ENCODE peak calls at places on chromosomes 7 and 10, in ten cellular contexts. One of them, this sample, is unnamed.

GRCh38 chr10:47076949-47077348 is 165.7 kb downstream of the PTPN20 start:
- DNase-seq in NAMALWA: no peak
- DNase-seq in T1000: no peak
- DNase-seq in C1 segment of cervical spinal cord: no peak
- DNase-seq in anterior cingulate cortex: no peak
- DNase-seq in HEK293T: no peak
- DNase-seq in iris pigment epithelial cell: no peak
- DNase-seq in brain microvascular endothelial cell: no peak
- DNase-seq in endothelial cell: no peak
- DNase-seq in colonic mucosa: no peak
- DNase-seq in this sample: peak

GRCh38 chr10:59808896-59809643 is 55.8 kb upstream of the MRLN start:
- DNase-seq in T1000: no peak
- DNase-seq in brain microvascular endothelial cell: peak
- DNase-seq in colonic mucosa: peak
- DNase-seq in iris pigment epithelial cell: peak
- DNase-seq in endothelial cell: peak
- DNase-seq in anterior cingulate cortex: peak
- DNase-seq in HEK293T: peak
- DNase-seq in C1 segment of cervical spinal cord: peak
- DNase-seq in NAMALWA: peak
- DNase-seq in this sample: no peak

GRCh38 chr7:29569648-29570047 is 6.0 kb downstream of the PRR15 start:
- DNase-seq in iris pigment epithelial cell: no peak
- DNase-seq in brain microvascular endothelial cell: no peak
- DNase-seq in C1 segment of cervical spinal cord: no peak
- DNase-seq in anterior cingulate cortex: no peak
- DNase-seq in NAMALWA: no peak
- DNase-seq in HEK293T: no peak
- DNase-seq in colonic mucosa: no peak
- DNase-seq in endothelial cell: no peak
- DNase-seq in T1000: no peak
- DNase-seq in this sample: no peak

GRCh38 chr10:59625842-59626522 is 83.7 kb downstream of the SLC16A9 start:
- DNase-seq in anterior cingulate cortex: no peak
- DNase-seq in colonic mucosa: peak
- DNase-seq in T1000: peak
- DNase-seq in HEK293T: peak
- DNase-seq in endothelial cell: peak
- DNase-seq in C1 segment of cervical spinal cord: peak
- DNase-seq in iris pigment epithelial cell: peak
- DNase-seq in brain microvascular endothelial cell: peak
- DNase-seq in NAMALWA: peak
- DNase-seq in this sample: no peak

GRCh38 chr7:55493416-55493815 is 78.9 kb downstream of the VOPP1 start:
- DNase-seq in HEK293T: no peak
- DNase-seq in iris pigment epithelial cell: no peak
- DNase-seq in T1000: no peak
- DNase-seq in C1 segment of cervical spinal cord: no peak
- DNase-seq in NAMALWA: no peak
- DNase-seq in anterior cingulate cortex: no peak
- DNase-seq in colonic mucosa: no peak
- DNase-seq in endothelial cell: no peak
- DNase-seq in brain microvascular endothelial cell: no peak
- DNase-seq in this sample: no peak

GRCh38 chr10:51651063-51651462 is 48.3 kb downstream of the CSTF2T start:
- DNase-seq in HEK293T: no peak
- DNase-seq in T1000: no peak
- DNase-seq in iris pigment epithelial cell: peak
- DNase-seq in NAMALWA: no peak
- DNase-seq in colonic mucosa: no peak
- DNase-seq in anterior cingulate cortex: no peak
- DNase-seq in endothelial cell: no peak
- DNase-seq in C1 segment of cervical spinal cord: no peak
- DNase-seq in brain microvascular endothelial cell: no peak
- DNase-seq in this sample: no peak

GRCh38 chr10:58674260-58674659 is 161.6 kb downstream of the BICC1 start:
- DNase-seq in C1 segment of cervical spinal cord: no peak
- DNase-seq in HEK293T: no peak
- DNase-seq in colonic mucosa: no peak
- DNase-seq in anterior cingulate cortex: no peak
- DNase-seq in T1000: no peak
- DNase-seq in iris pigment epithelial cell: peak
- DNase-seq in brain microvascular endothelial cell: peak
- DNase-seq in NAMALWA: no peak
- DNase-seq in endothelial cell: no peak
- DNase-seq in this sample: no peak

GRCh38 chr10:73887038-73888015 is 13.0 kb upstream of the CAMK2G start:
- DNase-seq in endothelial cell: peak
- DNase-seq in colonic mucosa: peak
- DNase-seq in T1000: peak
- DNase-seq in iris pigment epithelial cell: peak
- DNase-seq in HEK293T: no peak
- DNase-seq in NAMALWA: no peak
- DNase-seq in brain microvascular endothelial cell: peak
- DNase-seq in C1 segment of cervical spinal cord: peak
- DNase-seq in anterior cingulate cortex: peak
- DNase-seq in this sample: peak

GRCh38 chr10:75398630-75399460 is 2.7 kb downstream of the ZNF503 start:
- DNase-seq in endothelial cell: peak
- DNase-seq in iris pigment epithelial cell: peak
- DNase-seq in brain microvascular endothelial cell: no peak
- DNase-seq in T1000: no peak
- DNase-seq in NAMALWA: no peak
- DNase-seq in anterior cingulate cortex: no peak
- DNase-seq in HEK293T: no peak
- DNase-seq in colonic mucosa: peak
- DNase-seq in C1 segment of cervical spinal cord: no peak
- DNase-seq in this sample: peak

GRCh38 chr7:155360495-155361362 is 63.1 kb downstream of the INSIG1 start:
- DNase-seq in C1 segment of cervical spinal cord: no peak
- DNase-seq in iris pigment epithelial cell: no peak
- DNase-seq in NAMALWA: peak
- DNase-seq in anterior cingulate cortex: no peak
- DNase-seq in colonic mucosa: no peak
- DNase-seq in T1000: no peak
- DNase-seq in endothelial cell: no peak
- DNase-seq in brain microvascular endothelial cell: no peak
- DNase-seq in HEK293T: no peak
- DNase-seq in this sample: no peak

GRCh38 chr10:74078037-74078436 is 72.6 kb downstream of the AP3M1 start:
- DNase-seq in C1 segment of cervical spinal cord: no peak
- DNase-seq in HEK293T: no peak
- DNase-seq in brain microvascular endothelial cell: peak
- DNase-seq in anterior cingulate cortex: no peak
- DNase-seq in colonic mucosa: no peak
- DNase-seq in NAMALWA: no peak
- DNase-seq in endothelial cell: no peak
- DNase-seq in T1000: peak
- DNase-seq in iris pigment epithelial cell: peak
- DNase-seq in this sample: no peak

GRCh38 chr7:30206466-30206865 is 71.7 kb downstream of the MTURN start:
- DNase-seq in colonic mucosa: no peak
- DNase-seq in NAMALWA: no peak
- DNase-seq in anterior cingulate cortex: no peak
- DNase-seq in brain microvascular endothelial cell: peak
- DNase-seq in iris pigment epithelial cell: peak
- DNase-seq in T1000: no peak
- DNase-seq in endothelial cell: no peak
- DNase-seq in C1 segment of cervical spinal cord: peak
- DNase-seq in HEK293T: no peak
- DNase-seq in this sample: no peak

GRCh38 chr10:100327007-100327700 is 2.9 kb downstream of the PKD2L1 start:
- DNase-seq in iris pigment epithelial cell: no peak
- DNase-seq in C1 segment of cervical spinal cord: no peak
- DNase-seq in NAMALWA: peak
- DNase-seq in brain microvascular endothelial cell: no peak
- DNase-seq in colonic mucosa: no peak
- DNase-seq in T1000: no peak
- DNase-seq in endothelial cell: no peak
- DNase-seq in anterior cingulate cortex: no peak
- DNase-seq in HEK293T: no peak
- DNase-seq in this sample: no peak

GRCh38 chr10:51368943-51369342 is 294.7 kb downstream of the PRKG1 start:
- DNase-seq in C1 segment of cervical spinal cord: no peak
- DNase-seq in NAMALWA: peak
- DNase-seq in brain microvascular endothelial cell: no peak
- DNase-seq in HEK293T: no peak
- DNase-seq in endothelial cell: peak
- DNase-seq in anterior cingulate cortex: no peak
- DNase-seq in iris pigment epithelial cell: no peak
- DNase-seq in T1000: no peak
- DNase-seq in colonic mucosa: no peak
- DNase-seq in this sample: no peak

GRCh38 chr10:123331438-123331837 is 177.2 kb downstream of the BUB3 start:
- DNase-seq in anterior cingulate cortex: no peak
- DNase-seq in T1000: no peak
- DNase-seq in brain microvascular endothelial cell: no peak
- DNase-seq in C1 segment of cervical spinal cord: no peak
- DNase-seq in iris pigment epithelial cell: peak
- DNase-seq in colonic mucosa: no peak
- DNase-seq in HEK293T: no peak
- DNase-seq in endothelial cell: no peak
- DNase-seq in NAMALWA: no peak
- DNase-seq in this sample: no peak

GRCh38 chr10:86664370-86665217 is 3.7 kb upstream of the LDB3 start:
- DNase-seq in brain microvascular endothelial cell: no peak
- DNase-seq in anterior cingulate cortex: no peak
- DNase-seq in C1 segment of cervical spinal cord: no peak
- DNase-seq in colonic mucosa: no peak
- DNase-seq in iris pigment epithelial cell: no peak
- DNase-seq in HEK293T: no peak
- DNase-seq in T1000: no peak
- DNase-seq in NAMALWA: no peak
- DNase-seq in endothelial cell: no peak
- DNase-seq in this sample: no peak

GRCh38 chr7:85000973-85001372 is 185.9 kb downstream of the SEMA3D start:
- DNase-seq in anterior cingulate cortex: no peak
- DNase-seq in T1000: no peak
- DNase-seq in iris pigment epithelial cell: no peak
- DNase-seq in brain microvascular endothelial cell: no peak
- DNase-seq in endothelial cell: no peak
- DNase-seq in HEK293T: no peak
- DNase-seq in C1 segment of cervical spinal cord: no peak
- DNase-seq in NAMALWA: no peak
- DNase-seq in colonic mucosa: no peak
- DNase-seq in this sample: no peak

GRCh38 chr10:6050801-6051445 is 11.2 kb downstream of the IL2RA start:
- DNase-seq in HEK293T: no peak
- DNase-seq in anterior cingulate cortex: no peak
- DNase-seq in C1 segment of cervical spinal cord: no peak
- DNase-seq in T1000: no peak
- DNase-seq in iris pigment epithelial cell: peak
- DNase-seq in NAMALWA: peak
- DNase-seq in brain microvascular endothelial cell: peak
- DNase-seq in colonic mucosa: peak
- DNase-seq in endothelial cell: no peak
- DNase-seq in this sample: peak

GRCh38 chr10:75887369-75887768 is 455.9 kb downstream of the LRMDA start:
- DNase-seq in endothelial cell: no peak
- DNase-seq in brain microvascular endothelial cell: no peak
- DNase-seq in iris pigment epithelial cell: no peak
- DNase-seq in NAMALWA: no peak
- DNase-seq in anterior cingulate cortex: no peak
- DNase-seq in C1 segment of cervical spinal cord: no peak
- DNase-seq in colonic mucosa: no peak
- DNase-seq in HEK293T: no peak
- DNase-seq in T1000: no peak
- DNase-seq in this sample: no peak

GRCh38 chr7:56115852-56116538 is at the start of gene NUPR2:
- DNase-seq in C1 segment of cervical spinal cord: peak
- DNase-seq in brain microvascular endothelial cell: no peak
- DNase-seq in iris pigment epithelial cell: no peak
- DNase-seq in anterior cingulate cortex: no peak
- DNase-seq in colonic mucosa: peak
- DNase-seq in T1000: no peak
- DNase-seq in HEK293T: no peak
- DNase-seq in NAMALWA: no peak
- DNase-seq in endothelial cell: no peak
- DNase-seq in this sample: no peak

GRCh38 chr7:8724080-8724718 is 290.8 kb downstream of the NXPH1 start:
- DNase-seq in endothelial cell: peak
- DNase-seq in iris pigment epithelial cell: peak
- DNase-seq in HEK293T: peak
- DNase-seq in colonic mucosa: peak
- DNase-seq in NAMALWA: peak
- DNase-seq in C1 segment of cervical spinal cord: peak
- DNase-seq in brain microvascular endothelial cell: peak
- DNase-seq in anterior cingulate cortex: no peak
- DNase-seq in T1000: no peak
- DNase-seq in this sample: no peak

GRCh38 chr10:131816157-131816775 is 84.5 kb upstream of the PPP2R2D start:
- DNase-seq in C1 segment of cervical spinal cord: no peak
- DNase-seq in endothelial cell: no peak
- DNase-seq in anterior cingulate cortex: no peak
- DNase-seq in NAMALWA: no peak
- DNase-seq in colonic mucosa: peak
- DNase-seq in iris pigment epithelial cell: no peak
- DNase-seq in HEK293T: no peak
- DNase-seq in T1000: no peak
- DNase-seq in brain microvascular endothelial cell: no peak
- DNase-seq in this sample: peak

GRCh38 chr10:69742928-69743602 is 58.6 kb upstream of the COL13A1 start:
- DNase-seq in T1000: no peak
- DNase-seq in C1 segment of cervical spinal cord: no peak
- DNase-seq in endothelial cell: peak
- DNase-seq in iris pigment epithelial cell: peak
- DNase-seq in anterior cingulate cortex: no peak
- DNase-seq in colonic mucosa: peak
- DNase-seq in brain microvascular endothelial cell: peak
- DNase-seq in NAMALWA: peak
- DNase-seq in HEK293T: peak
- DNase-seq in this sample: no peak

GRCh38 chr7:140060243-140060630 is 2.5 kb downstream of the PARP12 start:
- DNase-seq in endothelial cell: no peak
- DNase-seq in colonic mucosa: no peak
- DNase-seq in T1000: no peak
- DNase-seq in C1 segment of cervical spinal cord: no peak
- DNase-seq in NAMALWA: no peak
- DNase-seq in HEK293T: no peak
- DNase-seq in iris pigment epithelial cell: no peak
- DNase-seq in brain microvascular endothelial cell: no peak
- DNase-seq in anterior cingulate cortex: no peak
- DNase-seq in this sample: no peak

This sample was measured in ascending aorta.